ENCODE peak calls at places on chromosomes 16 and 17, in ten cellular contexts. O is gastrocnemius medialis; B is PC-3; P is stimulated activated CD4-positive, alpha-beta T cell treated with anti-CD3 and anti-CD28 coated beads, Interleukin-1b, Interleukin-23, amount 100 ng/mL, for 1 hour; C is fibroblast of lung; X is stimulated activated effector memory CD8-positive, alpha-beta T cell treated with anti-CD3 and anti-CD28 coated beads, Interleukin-12 subunit alpha, Interleukin-12 subunit beta, amount 100 ng/mL, for 72 hours; Z is SJSA1; W is GM03348; V is smooth muscle cell of the brain vasculature; Y is IMR-90. I is an unnamed sample.

GRCh38 chr17:80845121-80845862 is 146.3 kb upstream of the CHMP6 start:
- DNase-seq in O (peak), B (no peak), P (no peak), C (no peak), X (no peak), Z (no peak), W (no peak), V (no peak), Y (no peak), I (no peak)

GRCh38 chr17:5516060-5516792 is 29.9 kb downstream of the MIS12 start:
- DNase-seq in O (no peak), B (peak), P (no peak), C (peak), X (no peak), Z (peak), W (peak), V (peak), Y (peak), I (no peak)

GRCh38 chr17:11880714-11881113 is 116.6 kb downstream of the ZNF18 start:
- DNase-seq in O (no peak), B (peak), P (no peak), C (no peak), X (no peak), Z (no peak), W (no peak), V (no peak), Y (no peak), I (no peak)

GRCh38 chr17:7720125-7720524 is 2.6 kb downstream of the DNAH2 start:
- DNase-seq in O (no peak), B (no peak), P (no peak), C (no peak), X (no peak), Z (no peak), W (no peak), V (no peak), Y (no peak), I (no peak)

GRCh38 chr16:85124636-85125346 is 12.5 kb upstream of the CIBAR2 start:
- DNase-seq in O (no peak), B (no peak), P (no peak), C (peak), X (no peak), Z (no peak), W (no peak), V (no peak), Y (no peak), I (no peak)

GRCh38 chr17:58513913-58514794 is at the start of gene MTMR4:
- DNase-seq in O (peak), B (peak), P (peak), C (peak), X (peak), Z (peak), W (peak), V (no peak), Y (peak), I (peak)

GRCh38 chr16:79213214-79213613 is 387.3 kb downstream of the MAF start:
- DNase-seq in O (no peak), B (no peak), P (no peak), C (no peak), X (no peak), Z (no peak), W (no peak), V (no peak), Y (no peak), I (no peak)

GRCh38 chr16:82062645-82063058 is 27.6 kb downstream of the HSD17B2 start:
- DNase-seq in O (no peak), B (no peak), P (no peak), C (peak), X (no peak), Z (no peak), W (peak), V (no peak), Y (peak), I (no peak)

GRCh38 chr17:62014526-62014925 is 50.6 kb downstream of the MED13 start:
- DNase-seq in O (no peak), B (no peak), P (no peak), C (peak), X (no peak), Z (no peak), W (no peak), V (no peak), Y (peak), I (no peak)

GRCh38 chr17:55190748-55191147 is 74.0 kb upstream of the HLF start:
- DNase-seq in O (no peak), B (no peak), P (no peak), C (no peak), X (no peak), Z (no peak), W (no peak), V (no peak), Y (no peak), I (no peak)